ENCODE peak calls at places on chromosomes 2 and 18, in eight cellular contexts. B is aorta; E is HCEC 1CT; K is Ammon's horn; Q is SK-N-DZ; C is Caki2; I is NCI-H345; P is CD8-positive, alpha-beta memory T cell. R is an unnamed sample.

GRCh38 chr2:21467910-21468309 is 344.1 kb downstream of the TDRD15 start:
- DNase-seq in B (no peak), E (no peak), K (no peak), Q (no peak), C (peak), I (no peak), P (no peak), R (no peak)

GRCh38 chr2:86238354-86238753 is 39.1 kb downstream of the MRPL35 start:
- DNase-seq in B (no peak), E (no peak), K (no peak), Q (no peak), C (peak), I (no peak), P (no peak), R (no peak)

GRCh38 chr2:85707304-85707703 is 13.1 kb downstream of the GNLY start:
- DNase-seq in B (no peak), E (peak), K (peak), Q (peak), C (peak), I (peak), P (peak), R (peak)

GRCh38 chr2:167651406-167652151 is 595.8 kb downstream of the STK39 start:
- DNase-seq in B (no peak), E (no peak), K (no peak), Q (no peak), C (no peak), I (no peak), P (no peak), R (no peak)

GRCh38 chr2:191878576-191879298 is 31.8 kb upstream of the CAVIN2 start:
- DNase-seq in B (no peak), E (peak), K (no peak), Q (no peak), C (peak), I (no peak), P (no peak), R (no peak)

GRCh38 chr2:1140389-1141003 is 189.8 kb downstream of the SNTG2 start:
- DNase-seq in B (no peak), E (no peak), K (no peak), Q (peak), C (peak), I (peak), P (peak), R (no peak)

GRCh38 chr2:201257381-201257940 is 2.9 kb upstream of the CASP8 start:
- DNase-seq in B (no peak), E (no peak), K (peak), Q (no peak), C (peak), I (no peak), P (peak), R (no peak)

GRCh38 chr2:228938629-228939028 is 332.5 kb downstream of the PID1 start:
- DNase-seq in B (no peak), E (no peak), K (no peak), Q (no peak), C (no peak), I (no peak), P (no peak), R (no peak)

GRCh38 chr2:171210864-171211431 is 50.3 kb upstream of the TLK1 start:
- DNase-seq in B (no peak), E (no peak), K (no peak), Q (peak), C (no peak), I (no peak), P (peak), R (no peak)

GRCh38 chr18:32552421-32553030 is 81.8 kb upstream of the GAREM1 start:
- DNase-seq in B (no peak), E (peak), K (peak), Q (peak), C (peak), I (peak), P (peak), R (peak)

GRCh38 chr2:84894758-84895520 is 10.5 kb upstream of the TMSB10 start:
- DNase-seq in B (no peak), E (peak), K (no peak), Q (no peak), C (no peak), I (no peak), P (no peak), R (peak)

GRCh38 chr2:9167718-9168657 is 38.6 kb upstream of the ASAP2 start:
- DNase-seq in B (no peak), E (no peak), K (no peak), Q (no peak), C (no peak), I (no peak), P (no peak), R (no peak)

GRCh38 chr18:73520229-73520628 is 627.4 kb downstream of the FBXO15 start:
- DNase-seq in B (no peak), E (no peak), K (no peak), Q (no peak), C (no peak), I (no peak), P (no peak), R (no peak)

GRCh38 chr18:35424356-35424755 is 47.2 kb upstream of the ZNF396 start:
- DNase-seq in B (no peak), E (no peak), K (no peak), Q (no peak), C (no peak), I (no peak), P (no peak), R (no peak)

GRCh38 chr2:70935468-70936164 is at the start of gene ATP6V1B1:
- DNase-seq in B (no peak), E (no peak), K (no peak), Q (peak), C (no peak), I (peak), P (no peak), R (no peak)

GRCh38 chr2:231764752-231765151 is 16.3 kb downstream of the PDE6D start:
- DNase-seq in B (no peak), E (no peak), K (peak), Q (no peak), C (peak), I (no peak), P (no peak), R (no peak)

R was measured in HS-27A.